ENCODE peak calls at places on chromosomes 1 and 21, in seven cellular contexts. M is stomach, U is breast epithelium, D is tibial nerve, F is mammary epithelial cell, B is A549, J is DND-41. K is an unnamed sample.

GRCh38 chr21:15414057-15414456 is 315.7 kb upstream of the USP25 start:
- DNase-seq in M (no peak), U (no peak), D (no peak), F (no peak), B (no peak), J (no peak), K (no peak)

GRCh38 chr1:147267711-147268110 is 25.2 kb downstream of the CHD1L start:
- DNase-seq in M (no peak), U (no peak), D (no peak), F (no peak), B (no peak), J (no peak), K (no peak)

GRCh38 chr1:29685387-29685786 is 449.1 kb downstream of the PTPRU start:
- DNase-seq in M (peak; percentile 9), U (no peak), D (no peak), F (no peak), B (no peak), J (no peak), K (no peak)

GRCh38 chr1:32989160-32989894 is 24.7 kb upstream of the RNF19B start:
- DNase-seq in M (peak; percentile 71), U (peak; percentile 81), D (peak; percentile 45), F (peak; percentile 99), B (no peak), J (no peak), K (peak; percentile 38)

GRCh38 chr1:29974345-29974744 is 738.0 kb downstream of the PTPRU start:
- DNase-seq in M (no peak), U (no peak), D (no peak), F (peak; percentile 91), B (peak; percentile 44), J (no peak), K (no peak)

GRCh38 chr1:241376711-241377110 is 19.7 kb upstream of the RGS7 start:
- DNase-seq in M (no peak), U (no peak), D (no peak), F (no peak), B (no peak), J (no peak), K (no peak)

GRCh38 chr1:15684042-15684461 is at the start of gene PLEKHM2:
- DNase-seq in M (peak; percentile 56), U (no peak), D (no peak), F (peak; percentile 19), B (peak; percentile 38), J (peak; percentile 54), K (no peak)

GRCh38 chr1:83511327-83511726 is 487.6 kb downstream of the TTLL7 start:
- DNase-seq in M (no peak), U (no peak), D (no peak), F (no peak), B (no peak), J (no peak), K (no peak)

GRCh38 chr1:2300851-2301606 is 72.9 kb downstream of the SKI start:
- DNase-seq in M (peak; percentile 74), U (peak; percentile 74), D (peak; percentile 70), F (no peak), B (no peak), J (peak; percentile 97), K (peak; percentile 60)

GRCh38 chr1:2279210-2279639 is 51.1 kb downstream of the SKI start:
- DNase-seq in M (no peak), U (no peak), D (no peak), F (no peak), B (no peak), J (peak; percentile 35), K (no peak)

GRCh38 chr1:226044514-226045132 is 17.9 kb upstream of the H3-3A start:
- DNase-seq in M (no peak), U (no peak), D (no peak), F (no peak), B (no peak), J (no peak), K (no peak)

GRCh38 chr21:36044056-36044455 is 16.3 kb downstream of the SETD4 start:
- DNase-seq in M (no peak), U (no peak), D (no peak), F (peak; percentile 66), B (no peak), J (no peak), K (no peak)

GRCh38 chr1:151547119-151547899 is 7.2 kb downstream of the TUFT1 start:
- DNase-seq in M (peak; percentile 65), U (peak; percentile 93), D (no peak), F (peak; percentile 93), B (peak; percentile 88), J (no peak), K (peak; percentile 40)
- H3K4me1 ChIP-seq in M (peaks cover 27% of the 10 kb centered on the region), U (no peaks in the 10 kb centered on the region), D (peaks cover 7% of the 10 kb centered on the region), F (peaks cover 41% of the 10 kb centered on the region), B (peaks cover 83% of the 10 kb centered on the region), J (no peaks in the 10 kb centered on the region), K (no peaks in the 10 kb centered on the region)

DNA sequence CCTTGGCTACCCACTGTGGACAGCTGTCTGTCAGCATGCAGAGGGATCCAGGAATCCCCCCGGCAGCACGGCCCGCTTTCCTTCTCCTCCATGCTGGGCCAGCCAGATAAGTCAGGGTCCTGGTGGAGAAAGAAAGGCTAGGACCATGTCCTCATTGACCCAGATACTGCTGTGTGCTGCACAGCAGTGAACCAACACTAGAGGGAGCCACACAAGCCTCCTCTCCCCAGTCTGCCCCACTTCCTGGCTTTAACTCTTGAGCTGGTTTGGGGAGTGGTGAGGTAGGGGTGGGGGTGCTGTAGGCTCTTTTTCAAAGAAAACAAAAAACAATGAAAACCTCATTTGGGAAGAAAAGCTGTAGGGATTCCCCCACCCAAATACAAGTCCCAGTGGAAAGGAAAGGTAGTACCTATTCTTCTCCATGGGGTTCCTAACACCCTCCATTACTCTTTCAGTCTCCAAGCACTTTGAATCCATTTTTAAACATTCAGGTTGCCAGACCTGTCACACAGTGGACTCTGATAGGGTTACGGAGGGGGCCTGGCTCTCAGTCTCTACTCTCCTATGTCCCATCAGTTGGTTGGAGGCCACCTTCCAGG is 84.9 kb upstream of the CD1D start:
- DNase-seq in M (no peak), U (no peak), D (no peak), F (no peak), B (peak; percentile 60), J (peak; percentile 56), K (no peak)
- TF ChIP-seq CTCF in M (peak; percentile 51), U (no peak), D (peak; percentile 64), F (peak; percentile 91), B (peak; percentile 52), J (peak; percentile 92), K (peak; percentile 48)

DNA sequence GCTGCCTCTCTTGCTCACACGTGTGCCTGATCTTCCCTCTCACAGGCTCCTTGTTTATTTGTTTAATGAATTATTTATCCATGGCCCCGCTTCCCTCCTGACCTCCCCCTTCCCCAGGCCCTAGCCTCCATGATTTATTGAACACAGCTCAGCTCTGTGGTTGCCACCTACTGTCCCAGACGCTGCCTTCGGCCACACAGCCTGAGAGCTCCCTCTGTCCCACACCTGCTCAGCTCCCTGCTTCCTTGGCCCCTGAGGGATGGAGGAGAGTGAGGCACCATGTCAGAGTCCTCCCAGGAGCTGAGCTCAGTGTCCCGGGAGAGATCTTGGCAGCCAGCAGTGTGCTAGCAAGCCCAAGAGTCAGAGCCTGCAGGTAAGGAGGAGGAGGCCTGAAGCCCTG is 3.1 kb upstream of the EFNA3 start:
- DNase-seq in M (no peak), U (no peak), D (no peak), F (no peak), B (no peak), J (no peak), K (no peak)
- H3K4me1 ChIP-seq in M (peaks cover 31% of the 10 kb centered on the region), U (peaks cover 22% of the 10 kb centered on the region), D (peaks cover 24% of the 10 kb centered on the region), F (peaks cover 47% of the 10 kb centered on the region), B (peaks cover 25% of the 10 kb centered on the region), J (peaks cover 23% of the 10 kb centered on the region), K (peaks cover 20% of the 10 kb centered on the region)

GRCh38 chr1:67831850-67832513 is 1.3 kb downstream of the GNG12 start:
- DNase-seq in M (peak; percentile 63), U (peak; percentile 52), D (peak; percentile 29), F (peak; percentile 82), B (peak; percentile 67), J (no peak), K (peak; percentile 60)
- TF ChIP-seq CTCF in M (no peak), U (peak; percentile 9), D (no peak), F (no peak), B (no peak), J (no peak), K (peak; percentile 10)

GRCh38 chr1:25757151-25757845 is 42.7 kb upstream of the SELENON start:
- DNase-seq in M (no peak), U (no peak), D (no peak), F (no peak), B (no peak), J (no peak), K (no peak)

GRCh38 chr1:25757846-25758185 is 42.2 kb upstream of the SELENON start:
- DNase-seq in M (no peak), U (no peak), D (no peak), F (no peak), B (no peak), J (no peak), K (no peak)

GRCh38 chr1:25758466-25759070 is 41.4 kb upstream of the SELENON start:
- DNase-seq in M (peak; percentile 56), U (no peak), D (no peak), F (no peak), B (no peak), J (no peak), K (no peak)

GRCh38 chr1:25760871-25761270 is 39.1 kb upstream of the SELENON start:
- DNase-seq in M (no peak), U (no peak), D (no peak), F (no peak), B (no peak), J (no peak), K (no peak)

DNA sequence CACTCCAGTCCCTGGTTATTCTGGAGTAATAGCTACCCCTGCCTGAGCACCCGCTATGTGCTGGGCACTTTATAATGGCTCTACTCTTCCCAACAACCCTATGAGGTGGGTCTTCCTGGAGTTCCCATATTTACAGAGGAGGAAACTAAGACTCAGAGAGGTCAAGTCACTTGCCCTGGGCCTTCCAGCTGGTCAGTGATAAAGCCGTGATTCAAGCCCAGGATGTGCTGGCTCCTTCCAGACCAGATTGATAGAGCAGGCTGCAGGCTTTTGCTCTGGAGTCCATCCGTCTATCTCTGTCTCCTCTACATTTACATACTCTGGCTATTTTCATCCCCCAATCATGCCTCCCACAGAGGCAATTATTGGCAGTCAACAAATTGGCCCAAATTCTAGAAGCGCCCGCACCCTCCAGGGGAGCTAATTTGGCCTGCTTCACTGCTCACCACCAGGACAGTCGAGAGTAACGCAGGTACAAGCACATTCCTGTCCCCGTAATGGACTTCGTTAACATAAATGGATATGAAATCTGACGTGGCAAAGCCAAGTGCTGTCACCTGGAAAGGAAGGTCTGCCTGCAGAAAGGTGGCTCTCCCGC is 39.8 kb upstream of the SELENON start:
- DNase-seq in M (no peak), U (no peak), D (no peak), F (no peak), B (no peak), J (no peak), K (no peak)
- H3K4me1 ChIP-seq in M (no peaks in the 10 kb centered on the region), U (no peaks in the 10 kb centered on the region), D (no peaks in the 10 kb centered on the region), F (no peaks in the 10 kb centered on the region), B (no peaks in the 10 kb centered on the region), J (peaks cover 4% of the 10 kb centered on the region), K (no peaks in the 10 kb centered on the region)

GRCh38 chr1:237562247-237562823 is 328.4 kb downstream of the ZP4 start:
- DNase-seq in M (no peak), U (no peak), D (no peak), F (peak; percentile 66), B (peak; percentile 31), J (no peak), K (no peak)
- TF ChIP-seq CTCF in M (peak; percentile 67), U (peak; percentile 29), D (peak; percentile 32), F (peak; percentile 78), B (peak; percentile 70), J (peak; percentile 77), K (peak; percentile 50)

K was measured in gastrocnemius medialis.